ENCODE peak calls at places on chromosomes 3 and 15, in six cellular contexts. One of them, this sample, is unnamed.

GRCh38 chr3:133938770-133939495 is 43.3 kb upstream of the RAB6B start:
- DNase-seq in uterus: no peak
- DNase-seq in CD8-positive, alpha-beta T cell: no peak
- DNase-seq in mesendoderm: no peak
- DNase-seq in breast epithelium: peak; percentile 27
- DNase-seq in CD4-positive, alpha-beta memory T cell: no peak
- DNase-seq in this sample: no peak

GRCh38 chr3:21913791-21914190 is 162.8 kb upstream of the ZNF385D start:
- DNase-seq in CD4-positive, alpha-beta memory T cell: no peak
- DNase-seq in mesendoderm: no peak
- DNase-seq in uterus: no peak
- DNase-seq in CD8-positive, alpha-beta T cell: no peak
- DNase-seq in breast epithelium: no peak
- DNase-seq in this sample: no peak

GRCh38 chr3:5188419-5189405 is 1.2 kb downstream of the EDEM1 start:
- DNase-seq in breast epithelium: no peak
- DNase-seq in uterus: no peak
- DNase-seq in CD8-positive, alpha-beta T cell: peak; percentile 44
- DNase-seq in CD4-positive, alpha-beta memory T cell: peak; percentile 76
- DNase-seq in mesendoderm: peak; percentile 69
- DNase-seq in this sample: peak; percentile 75

GRCh38 chr15:66796343-66796742 is 94.3 kb downstream of the SMAD6 start:
- DNase-seq in CD4-positive, alpha-beta memory T cell: no peak
- DNase-seq in breast epithelium: no peak
- DNase-seq in mesendoderm: no peak
- DNase-seq in uterus: no peak
- DNase-seq in CD8-positive, alpha-beta T cell: no peak
- DNase-seq in this sample: no peak

GRCh38 chr3:151792411-151792810 is 21.5 kb upstream of the AADAC start:
- DNase-seq in uterus: no peak
- DNase-seq in CD4-positive, alpha-beta memory T cell: no peak
- DNase-seq in breast epithelium: no peak
- DNase-seq in CD8-positive, alpha-beta T cell: no peak
- DNase-seq in mesendoderm: no peak
- DNase-seq in this sample: no peak

GRCh38 chr15:57565326-57565725 is 26.4 kb upstream of the MYZAP start:
- DNase-seq in uterus: no peak
- DNase-seq in CD8-positive, alpha-beta T cell: peak; percentile 24
- DNase-seq in mesendoderm: no peak
- DNase-seq in breast epithelium: peak; percentile 39
- DNase-seq in CD4-positive, alpha-beta memory T cell: peak; percentile 76
- DNase-seq in this sample: no peak

GRCh38 chr3:101026881-101027678 is 33.9 kb upstream of the ABI3BP start:
- DNase-seq in mesendoderm: no peak
- DNase-seq in CD4-positive, alpha-beta memory T cell: no peak
- DNase-seq in breast epithelium: no peak
- DNase-seq in uterus: no peak
- DNase-seq in CD8-positive, alpha-beta T cell: no peak
- DNase-seq in this sample: no peak

GRCh38 chr3:55968331-55968730 is 481.2 kb upstream of the WNT5A start:
- DNase-seq in uterus: no peak
- DNase-seq in mesendoderm: no peak
- DNase-seq in CD4-positive, alpha-beta memory T cell: no peak
- DNase-seq in CD8-positive, alpha-beta T cell: no peak
- DNase-seq in breast epithelium: no peak
- DNase-seq in this sample: no peak

GRCh38 chr3:12679468-12679867 is 15.6 kb upstream of the RAF1 start:
- DNase-seq in breast epithelium: no peak
- DNase-seq in CD8-positive, alpha-beta T cell: no peak
- DNase-seq in uterus: no peak
- DNase-seq in CD4-positive, alpha-beta memory T cell: no peak
- DNase-seq in mesendoderm: no peak
- DNase-seq in this sample: no peak

GRCh38 chr15:42066764-42067415 is 27.5 kb downstream of the PLA2G4D start:
- DNase-seq in breast epithelium: no peak
- DNase-seq in uterus: no peak
- DNase-seq in CD8-positive, alpha-beta T cell: no peak
- DNase-seq in CD4-positive, alpha-beta memory T cell: no peak
- DNase-seq in mesendoderm: no peak
- DNase-seq in this sample: no peak

GRCh38 chr3:66038726-66039589 is at the start of gene MAGI1:
- DNase-seq in mesendoderm: peak; percentile 99
- DNase-seq in CD4-positive, alpha-beta memory T cell: no peak
- DNase-seq in uterus: peak; percentile 90
- DNase-seq in CD8-positive, alpha-beta T cell: no peak
- DNase-seq in breast epithelium: peak; percentile 88
- DNase-seq in this sample: no peak

GRCh38 chr3:122268257-122269024 is 56.6 kb upstream of the CSTA start:
- DNase-seq in mesendoderm: no peak
- DNase-seq in breast epithelium: no peak
- DNase-seq in uterus: no peak
- DNase-seq in CD4-positive, alpha-beta memory T cell: no peak
- DNase-seq in CD8-positive, alpha-beta T cell: no peak
- DNase-seq in this sample: no peak

GRCh38 chr3:73401058-73401457 is 223.7 kb downstream of the PDZRN3 start:
- DNase-seq in breast epithelium: no peak
- DNase-seq in CD8-positive, alpha-beta T cell: no peak
- DNase-seq in uterus: peak; percentile 62
- DNase-seq in CD4-positive, alpha-beta memory T cell: no peak
- DNase-seq in mesendoderm: no peak
- DNase-seq in this sample: no peak

GRCh38 chr15:66803182-66803729 is 101.2 kb downstream of the SMAD6 start:
- DNase-seq in breast epithelium: peak; percentile 82
- DNase-seq in mesendoderm: peak; percentile 96
- DNase-seq in CD8-positive, alpha-beta T cell: no peak
- DNase-seq in CD4-positive, alpha-beta memory T cell: no peak
- DNase-seq in uterus: peak; percentile 89
- DNase-seq in this sample: no peak

GRCh38 chr3:69094467-69095205 is 9.9 kb downstream of the ARL6IP5 start:
- DNase-seq in uterus: no peak
- DNase-seq in CD8-positive, alpha-beta T cell: no peak
- DNase-seq in CD4-positive, alpha-beta memory T cell: no peak
- DNase-seq in breast epithelium: no peak
- DNase-seq in mesendoderm: no peak
- DNase-seq in this sample: no peak

GRCh38 chr3:194738254-194739093 is 52.8 kb downstream of the FAM43A start:
- DNase-seq in mesendoderm: no peak
- DNase-seq in breast epithelium: peak; percentile 77
- DNase-seq in CD4-positive, alpha-beta memory T cell: no peak
- DNase-seq in uterus: peak; percentile 29
- DNase-seq in CD8-positive, alpha-beta T cell: no peak
- DNase-seq in this sample: no peak

GRCh38 chr3:140334530-140334929 is 343.3 kb upstream of the TRIM42 start:
- DNase-seq in mesendoderm: no peak
- DNase-seq in uterus: no peak
- DNase-seq in CD4-positive, alpha-beta memory T cell: no peak
- DNase-seq in CD8-positive, alpha-beta T cell: no peak
- DNase-seq in breast epithelium: no peak
- DNase-seq in this sample: no peak

GRCh38 chr3:23240386-23240785 is 37.3 kb downstream of the UBE2E2 start:
- DNase-seq in uterus: no peak
- DNase-seq in CD4-positive, alpha-beta memory T cell: no peak
- DNase-seq in mesendoderm: no peak
- DNase-seq in breast epithelium: no peak
- DNase-seq in CD8-positive, alpha-beta T cell: no peak
- DNase-seq in this sample: no peak

GRCh38 chr15:49239105-49239504 is 69.1 kb downstream of the GALK2 start:
- DNase-seq in uterus: no peak
- DNase-seq in mesendoderm: no peak
- DNase-seq in CD8-positive, alpha-beta T cell: no peak
- DNase-seq in breast epithelium: no peak
- DNase-seq in CD4-positive, alpha-beta memory T cell: no peak
- DNase-seq in this sample: no peak

GRCh38 chr3:159170436-159171003 is 368.7 kb downstream of the MFSD1 start:
- DNase-seq in breast epithelium: no peak
- DNase-seq in CD4-positive, alpha-beta memory T cell: no peak
- DNase-seq in CD8-positive, alpha-beta T cell: no peak
- DNase-seq in uterus: no peak
- DNase-seq in mesendoderm: no peak
- DNase-seq in this sample: no peak

GRCh38 chr15:90839187-90840071 is 29.0 kb upstream of the FURIN start:
- DNase-seq in uterus: no peak
- DNase-seq in breast epithelium: peak; percentile 43
- DNase-seq in mesendoderm: peak; percentile 91
- DNase-seq in CD8-positive, alpha-beta T cell: no peak
- DNase-seq in CD4-positive, alpha-beta memory T cell: no peak
- DNase-seq in this sample: peak; percentile 27

GRCh38 chr3:115660646-115661442 is 37.5 kb downstream of the GAP43 start:
- DNase-seq in CD8-positive, alpha-beta T cell: no peak
- DNase-seq in uterus: no peak
- DNase-seq in breast epithelium: no peak
- DNase-seq in mesendoderm: no peak
- DNase-seq in CD4-positive, alpha-beta memory T cell: no peak
- DNase-seq in this sample: no peak

GRCh38 chr3:11283126-11283478 is 10.9 kb downstream of the ATG7 start:
- DNase-seq in breast epithelium: no peak
- DNase-seq in mesendoderm: no peak
- DNase-seq in CD4-positive, alpha-beta memory T cell: no peak
- DNase-seq in uterus: no peak
- DNase-seq in CD8-positive, alpha-beta T cell: no peak
- DNase-seq in this sample: no peak

GRCh38 chr3:100047455-100048141 is 66.7 kb downstream of the FILIP1L start:
- DNase-seq in CD8-positive, alpha-beta T cell: no peak
- DNase-seq in mesendoderm: no peak
- DNase-seq in uterus: no peak
- DNase-seq in CD4-positive, alpha-beta memory T cell: no peak
- DNase-seq in breast epithelium: no peak
- DNase-seq in this sample: no peak

GRCh38 chr3:181797431-181797830 is 85.7 kb downstream of the SOX2 start:
- DNase-seq in mesendoderm: no peak
- DNase-seq in uterus: no peak
- DNase-seq in CD4-positive, alpha-beta memory T cell: no peak
- DNase-seq in breast epithelium: no peak
- DNase-seq in CD8-positive, alpha-beta T cell: no peak
- DNase-seq in this sample: no peak

GRCh38 chr3:105274958-105275357 is 91.8 kb upstream of the ALCAM start:
- DNase-seq in CD8-positive, alpha-beta T cell: no peak
- DNase-seq in mesendoderm: no peak
- DNase-seq in breast epithelium: no peak
- DNase-seq in CD4-positive, alpha-beta memory T cell: no peak
- DNase-seq in uterus: no peak
- DNase-seq in this sample: no peak

GRCh38 chr3:177530908-177531307 is 333.6 kb upstream of the TBL1XR1 start:
- DNase-seq in CD8-positive, alpha-beta T cell: no peak
- DNase-seq in CD4-positive, alpha-beta memory T cell: no peak
- DNase-seq in uterus: no peak
- DNase-seq in mesendoderm: no peak
- DNase-seq in breast epithelium: no peak
- DNase-seq in this sample: no peak

GRCh38 chr3:147618636-147619035 is 209.5 kb downstream of the ZIC1 start:
- DNase-seq in breast epithelium: no peak
- DNase-seq in uterus: no peak
- DNase-seq in CD8-positive, alpha-beta T cell: no peak
- DNase-seq in mesendoderm: no peak
- DNase-seq in CD4-positive, alpha-beta memory T cell: no peak
- DNase-seq in this sample: no peak

GRCh38 chr15:94075349-94075748 is 156.0 kb upstream of the MCTP2 start:
- DNase-seq in breast epithelium: peak; percentile 19
- DNase-seq in mesendoderm: no peak
- DNase-seq in uterus: peak; percentile 84
- DNase-seq in CD4-positive, alpha-beta memory T cell: no peak
- DNase-seq in CD8-positive, alpha-beta T cell: no peak
- DNase-seq in this sample: no peak

GRCh38 chr3:45567730-45568172 is 26.8 kb upstream of the LIMD1 start:
- DNase-seq in uterus: no peak
- DNase-seq in CD4-positive, alpha-beta memory T cell: peak; percentile 35
- DNase-seq in CD8-positive, alpha-beta T cell: no peak
- DNase-seq in breast epithelium: no peak
- DNase-seq in mesendoderm: no peak
- DNase-seq in this sample: no peak

GRCh38 chr15:89368566-89369223 is 34.1 kb upstream of the POLG start:
- DNase-seq in mesendoderm: no peak
- DNase-seq in breast epithelium: no peak
- DNase-seq in uterus: no peak
- DNase-seq in CD8-positive, alpha-beta T cell: no peak
- DNase-seq in CD4-positive, alpha-beta memory T cell: no peak
- DNase-seq in this sample: no peak
- H3K4me3 ChIP-seq in mesendoderm: no peak overlapping the region
- H3K4me3 ChIP-seq in breast epithelium: no peak overlapping the region
- H3K4me3 ChIP-seq in uterus: no peak overlapping the region
- H3K4me3 ChIP-seq in CD8-positive, alpha-beta T cell: no peak overlapping the region
- H3K4me3 ChIP-seq in CD4-positive, alpha-beta memory T cell: no peak overlapping the region
- H3K4me3 ChIP-seq in this sample: no peak overlapping the region

DNA sequence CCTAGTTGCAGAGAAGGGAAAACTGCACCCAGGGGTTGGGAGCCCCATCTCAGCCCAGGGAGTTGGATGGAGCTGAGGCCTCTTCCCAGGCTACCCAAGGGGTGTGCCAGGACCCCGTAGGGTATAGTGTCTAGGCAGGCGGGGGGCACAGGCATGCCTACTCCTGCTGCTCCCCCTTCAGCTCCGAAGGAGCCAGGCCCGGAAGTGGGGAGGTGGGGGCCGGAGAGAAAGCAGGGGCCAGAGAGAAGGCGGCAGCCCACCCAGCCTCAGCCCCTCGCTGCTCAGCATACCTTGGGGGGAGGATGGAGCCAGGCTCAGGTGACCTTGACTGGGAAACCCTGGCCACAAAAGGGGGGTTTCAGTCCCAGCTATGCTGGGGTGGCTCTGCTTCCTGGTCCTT is 1.4 kb downstream of the SEMA3F start:
- DNase-seq in CD4-positive, alpha-beta memory T cell: no peak
- DNase-seq in mesendoderm: no peak
- DNase-seq in uterus: no peak
- DNase-seq in breast epithelium: no peak
- DNase-seq in CD8-positive, alpha-beta T cell: no peak
- DNase-seq in this sample: no peak
- H3K4me1 ChIP-seq in CD4-positive, alpha-beta memory T cell: peaks cover 16% of the 10 kb centered on the region
- H3K4me1 ChIP-seq in mesendoderm: peaks cover 24% of the 10 kb centered on the region
- H3K4me1 ChIP-seq in uterus: peaks cover 29% of the 10 kb centered on the region
- H3K4me1 ChIP-seq in breast epithelium: peaks cover 8% of the 10 kb centered on the region
- H3K4me1 ChIP-seq in CD8-positive, alpha-beta T cell: peaks cover 9% of the 10 kb centered on the region
- H3K4me1 ChIP-seq in this sample: peaks cover 16% of the 10 kb centered on the region

GRCh38 chr3:145088917-145089316 is 1072.1 kb downstream of the PLOD2 start:
- DNase-seq in CD4-positive, alpha-beta memory T cell: no peak
- DNase-seq in uterus: no peak
- DNase-seq in breast epithelium: no peak
- DNase-seq in mesendoderm: no peak
- DNase-seq in CD8-positive, alpha-beta T cell: no peak
- DNase-seq in this sample: no peak

GRCh38 chr3:145087038-145087437 is 1073.9 kb downstream of the PLOD2 start:
- DNase-seq in CD4-positive, alpha-beta memory T cell: no peak
- DNase-seq in uterus: no peak
- DNase-seq in breast epithelium: no peak
- DNase-seq in mesendoderm: peak; percentile 16
- DNase-seq in CD8-positive, alpha-beta T cell: no peak
- DNase-seq in this sample: no peak

GRCh38 chr3:145094355-145094941 is 1066.5 kb downstream of the PLOD2 start:
- DNase-seq in mesendoderm: peak; percentile 55
- DNase-seq in uterus: no peak
- DNase-seq in CD8-positive, alpha-beta T cell: no peak
- DNase-seq in CD4-positive, alpha-beta memory T cell: no peak
- DNase-seq in breast epithelium: no peak
- DNase-seq in this sample: no peak

GRCh38 chr3:145089337-145089736 is 1071.6 kb downstream of the PLOD2 start:
- DNase-seq in CD8-positive, alpha-beta T cell: no peak
- DNase-seq in uterus: no peak
- DNase-seq in breast epithelium: no peak
- DNase-seq in CD4-positive, alpha-beta memory T cell: no peak
- DNase-seq in mesendoderm: no peak
- DNase-seq in this sample: no peak
- H3K27ac ChIP-seq in CD8-positive, alpha-beta T cell: no peak overlapping the region
- H3K27ac ChIP-seq in uterus: no peak overlapping the region
- H3K27ac ChIP-seq in breast epithelium: no peak overlapping the region
- H3K27ac ChIP-seq in CD4-positive, alpha-beta memory T cell: no peak overlapping the region
- H3K27ac ChIP-seq in mesendoderm: no peak overlapping the region
- H3K27ac ChIP-seq in this sample: no peak overlapping the region

GRCh38 chr3:108406063-108406660 is 104.2 kb downstream of the MYH15 start:
- DNase-seq in uterus: no peak
- DNase-seq in mesendoderm: no peak
- DNase-seq in CD4-positive, alpha-beta memory T cell: no peak
- DNase-seq in breast epithelium: no peak
- DNase-seq in CD8-positive, alpha-beta T cell: no peak
- DNase-seq in this sample: no peak
- H3K4me3 ChIP-seq in uterus: no peak overlapping the region
- H3K4me3 ChIP-seq in mesendoderm: no peak overlapping the region
- H3K4me3 ChIP-seq in CD4-positive, alpha-beta memory T cell: no peak overlapping the region
- H3K4me3 ChIP-seq in breast epithelium: no peak overlapping the region
- H3K4me3 ChIP-seq in CD8-positive, alpha-beta T cell: no peak overlapping the region
- H3K4me3 ChIP-seq in this sample: no peak overlapping the region